ENCODE peak calls at places on chromosomes 6 and 20, in four cellular contexts. R is non-pigmented ciliary epithelial cell, F is head of caudate nucleus, V is IMR-90. J is an unnamed sample.

GRCh38 chr6:37783025-37783825 is 36.3 kb upstream of the ZFAND3 start:
- DNase-seq in R (no peak), F (peak), V (peak), J (no peak)

GRCh38 chr6:85464260-85464644 is 14.4 kb downstream of the NT5E start:
- DNase-seq in R (peak), F (no peak), V (peak), J (peak)

GRCh38 chr6:150176659-150177058 is 33.8 kb downstream of the PPP1R14C start:
- DNase-seq in R (no peak), F (no peak), V (no peak), J (no peak)

GRCh38 chr6:39302669-39303424 is 11.4 kb downstream of the KCNK17 start:
- DNase-seq in R (peak), F (peak), V (peak), J (peak)

GRCh38 chr6:95569560-95569959 is 7.8 kb upstream of the MANEA start:
- DNase-seq in R (no peak), F (no peak), V (no peak), J (no peak)

GRCh38 chr6:7628915-7629314 is 38.9 kb downstream of the SNRNP48 start:
- DNase-seq in R (no peak), F (no peak), V (no peak), J (no peak)

GRCh38 chr6:3376888-3377535 is 79.8 kb downstream of the SLC22A23 start:
- DNase-seq in R (no peak), F (no peak), V (no peak), J (no peak)

GRCh38 chr20:62356948-62357667 is 10.0 kb downstream of the LAMA5 start:
- DNase-seq in R (no peak), F (no peak), V (peak), J (no peak)

GRCh38 chr6:40966860-40967259 is 72.2 kb downstream of the UNC5CL start:
- DNase-seq in R (no peak), F (no peak), V (no peak), J (no peak)

GRCh38 chr6:30881987-30882763 is 2.1 kb upstream of the DDR1 start:
- DNase-seq in R (peak), F (no peak), V (peak), J (no peak)

GRCh38 chr6:133820208-133820607 is 68.7 kb upstream of the TCF21 start:
- DNase-seq in R (no peak), F (no peak), V (no peak), J (no peak)

GRCh38 chr6:5246141-5246869 is 14.4 kb downstream of the LYRM4 start:
- DNase-seq in R (no peak), F (no peak), V (no peak), J (no peak)

GRCh38 chr6:4902363-4902762 is 101.5 kb downstream of the RPP40 start:
- DNase-seq in R (no peak), F (no peak), V (no peak), J (no peak)

GRCh38 chr6:81171991-81172740 is 580.3 kb downstream of the TENT5A start:
- DNase-seq in R (peak), F (no peak), V (peak), J (peak)

GRCh38 chr20:48350291-48350988 is 477.4 kb downstream of the PREX1 start:
- DNase-seq in R (no peak), F (no peak), V (no peak), J (no peak)

GRCh38 chr6:167311286-167311685 is 13.6 kb upstream of the TTLL2 start:
- DNase-seq in R (no peak), F (peak), V (no peak), J (no peak)

GRCh38 chr6:26431258-26432162 is 8.8 kb upstream of the BTN3A3 start:
- DNase-seq in R (no peak), F (no peak), V (no peak), J (no peak)

GRCh38 chr6:140039343-140039742 is 664.9 kb upstream of the CITED2 start:
- DNase-seq in R (no peak), F (no peak), V (no peak), J (no peak)

GRCh38 chr6:37435373-37435772 is 2.4 kb downstream of the CMTR1 start:
- DNase-seq in R (no peak), F (no peak), V (no peak), J (no peak)

GRCh38 chr20:36310215-36310981 is 4.3 kb downstream of the DLGAP4 start:
- DNase-seq in R (no peak), F (no peak), V (no peak), J (no peak)

GRCh38 chr20:6835609-6836008 is 68.1 kb downstream of the BMP2 start:
- DNase-seq in R (no peak), F (no peak), V (no peak), J (no peak)

GRCh38 chr6:124990988-124991387 is 28.8 kb downstream of the RNF217 start:
- DNase-seq in R (no peak), F (no peak), V (no peak), J (no peak)

GRCh38 chr20:17343631-17344447 is 117.0 kb downstream of the PCSK2 start:
- DNase-seq in R (no peak), F (no peak), V (no peak), J (peak)

GRCh38 chr6:149636116-149636515 is 12.4 kb downstream of the KATNA1 start:
- DNase-seq in R (no peak), F (no peak), V (peak), J (peak)

GRCh38 chr6:82144852-82145332 is 102.7 kb downstream of the IBTK start:
- DNase-seq in R (peak), F (no peak), V (peak), J (peak)

GRCh38 chr6:135640048-135640447 is 142.5 kb upstream of the AHI1 start:
- DNase-seq in R (no peak), F (no peak), V (no peak), J (no peak)

GRCh38 chr6:6960571-6961251 is 147.1 kb upstream of the RREB1 start:
- DNase-seq in R (no peak), F (no peak), V (no peak), J (no peak)

GRCh38 chr6:134178230-134179044 is 126.0 kb upstream of the SLC2A12 start:
- DNase-seq in R (peak), F (peak), V (peak), J (peak)

GRCh38 chr6:100446115-100446921 is 18.4 kb downstream of the SIM1 start:
- DNase-seq in R (no peak), F (no peak), V (no peak), J (no peak)

GRCh38 chr6:46491201-46491788 is at the start of gene RCAN2:
- DNase-seq in R (no peak), F (peak), V (peak), J (no peak)